ENCODE peak calls at places on chromosomes 6 and 20, in eight cellular contexts. M is CD8-positive, alpha-beta T cell; K is stimulated activated CD8-positive, alpha-beta memory T cell treated with anti-CD3 and anti-CD28 coated beads, Interleukin-7, amount 100 ng/mL, for 1 hour; X is heart right ventricle; F is A172; Z is lower lobe of right lung; S is ACHN; N is fibroblast of lung. I is an unnamed sample.
A peak's percentile ranks its signal among the peaks of the same experiment; 100 is the strongest.

GRCh38 chr20:40694246-40694645 is 5.2 kb upstream of the MAFB start:
- DNase-seq in S (no peak), F (no peak), N (no peak), K (no peak), X (no peak), M (no peak), Z (no peak), I (no peak)

GRCh38 chr6:27829453-27830211 is 82.6 kb downstream of the OR2B2 start:
- DNase-seq in X (no peak), F (no peak), S (no peak), N (no peak), Z (no peak), M (no peak), K (no peak), I (no peak)

GRCh38 chr6:19694697-19695096 is 142.5 kb upstream of the ID4 start:
- DNase-seq in M (no peak), X (no peak), K (no peak), F (no peak), N (no peak), Z (no peak), S (no peak), I (no peak)

GRCh38 chr6:40393641-40394040 is 193.5 kb downstream of the LRFN2 start:
- DNase-seq in Z (no peak), S (no peak), F (no peak), N (no peak), X (no peak), K (no peak), M (no peak), I (no peak)

GRCh38 chr6:55433446-55434130 is 106.3 kb downstream of the GFRAL start:
- DNase-seq in M (no peak), K (no peak), N (peak; percentile 25), F (no peak), Z (no peak), X (no peak), S (no peak), I (no peak)

GRCh38 chr6:97322811-97323210 is 39.8 kb upstream of the MMS22L start:
- DNase-seq in M (no peak), X (no peak), S (no peak), Z (no peak), N (peak; percentile 82), K (no peak), F (peak; percentile 21), I (no peak)

GRCh38 chr20:2695206-2695983 is 2.8 kb downstream of the EBF4 start:
- DNase-seq in K (no peak), X (no peak), Z (no peak), F (no peak), N (no peak), M (no peak), S (no peak), I (no peak)

GRCh38 chr20:58244517-58245030 is 16.1 kb upstream of the ANKRD60 start:
- DNase-seq in X (no peak), F (no peak), M (no peak), S (no peak), Z (no peak), K (no peak), N (no peak), I (no peak)

GRCh38 chr6:137387365-137387764 is 106.8 kb downstream of the OLIG3 start:
- DNase-seq in K (no peak), F (no peak), X (no peak), S (no peak), M (no peak), Z (no peak), N (no peak), I (no peak)

GRCh38 chr6:31575335-31575901 is at the start of gene TNF:
- DNase-seq in S (no peak), M (peak; percentile 49), Z (peak; percentile 72), F (no peak), K (peak; percentile 64), X (no peak), N (no peak), I (no peak)

GRCh38 chr6:73610444-73611275 is 43.1 kb downstream of the SLC17A5 start:
- DNase-seq in F (peak; percentile 33), N (peak; percentile 33), X (no peak), K (no peak), M (no peak), Z (no peak), S (peak; percentile 61), I (peak; percentile 60)

GRCh38 chr20:57760698-57761412 is 51.0 kb upstream of the PMEPA1 start:
- DNase-seq in M (no peak), X (no peak), K (no peak), F (no peak), Z (no peak), S (no peak), N (no peak), I (no peak)

GRCh38 chr6:138296381-138296780 is 78.1 kb upstream of the PBOV1 start:
- DNase-seq in M (no peak), K (no peak), X (no peak), Z (no peak), F (no peak), N (no peak), S (no peak), I (no peak)